ENCODE peak calls at places on chromosomes 3 and 15, in six cellular contexts. E is tibial nerve, H is PC-3, F is coronary artery, M is left ventricle myocardium inferior, Y is neural crest cell. Q is an unnamed sample.

GRCh38 chr15:68330911-68331310 is 53.4 kb downstream of the FEM1B start:
- DNase-seq in H (no peak), E (no peak), M (no peak), F (no peak), Y (no peak), Q (no peak)

GRCh38 chr3:29183346-29184087 is 97.4 kb upstream of the RBMS3 start:
- DNase-seq in F (no peak), Y (no peak), E (no peak), H (no peak), M (no peak), Q (peak)

GRCh38 chr3:194827486-194827885 is 141.8 kb downstream of the FAM43A start:
- DNase-seq in F (no peak), Y (no peak), H (no peak), M (no peak), E (no peak), Q (no peak)

GRCh38 chr15:75712668-75713337 is at the start of gene CSPG4:
- DNase-seq in F (no peak), Y (peak), H (peak), M (peak), E (peak), Q (peak)

GRCh38 chr3:55556622-55557531 is 69.8 kb upstream of the WNT5A start:
- DNase-seq in F (no peak), E (no peak), H (peak), Y (no peak), M (no peak), Q (peak)

GRCh38 chr15:42679285-42680141 is 57.4 kb downstream of the CDAN1 start:
- DNase-seq in F (no peak), Y (no peak), H (peak), E (no peak), M (no peak), Q (peak)

GRCh38 chr3:48038971-48039481 is 22.8 kb upstream of the MAP4 start:
- DNase-seq in F (no peak), H (no peak), E (no peak), M (no peak), Y (no peak), Q (no peak)

GRCh38 chr3:150779402-150779858 is 16.5 kb upstream of the SIAH2 start:
- DNase-seq in M (peak), H (no peak), E (no peak), F (no peak), Y (no peak), Q (no peak)

GRCh38 chr15:34737379-34737928 is 17.3 kb downstream of the GJD2 start:
- DNase-seq in H (no peak), Y (no peak), M (no peak), E (no peak), F (no peak), Q (peak)

GRCh38 chr3:143763568-143764162 is 84.6 kb downstream of the SLC9A9 start:
- DNase-seq in E (no peak), H (peak), Y (no peak), F (no peak), M (no peak), Q (peak)
- TF ChIP-seq CTCF in E (peak), H (peak), Y (peak), F (no peak), M (peak), Q (peak)

DNA sequence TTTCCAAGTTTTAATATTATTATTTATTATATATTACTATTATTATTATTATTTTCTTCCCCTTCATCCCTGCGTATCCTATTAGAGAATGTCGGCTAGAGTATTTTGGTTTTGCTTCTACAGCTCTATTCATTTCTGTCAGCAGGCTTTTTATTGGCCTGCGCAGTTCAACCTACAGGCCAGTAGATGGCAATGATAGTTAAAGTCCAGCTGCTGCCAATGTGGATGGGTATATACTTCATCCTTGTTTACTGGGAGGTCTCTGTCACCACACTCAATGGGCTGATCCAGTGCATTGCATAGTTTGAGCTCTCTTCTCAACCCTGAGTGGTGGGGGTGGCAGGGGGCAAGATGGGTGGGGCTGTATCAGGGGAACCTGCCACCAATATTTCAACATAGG is 799.8 kb downstream of the NSUN3 start:
- DNase-seq in E (no peak), Y (peak), M (no peak), F (peak), H (peak), Q (peak)
- TF ChIP-seq CTCF in E (no peak), Y (peak), M (peak), F (no peak), H (peak), Q (peak)

GRCh38 chr15:55829826-55830225 is 86.9 kb upstream of the PRTG start:
- DNase-seq in F (no peak), M (no peak), E (no peak), H (no peak), Y (no peak), Q (peak)
- TF ChIP-seq CTCF in F (no peak), M (no peak), E (no peak), H (no peak), Y (no peak), Q (no peak)

GRCh38 chr3:69020424-69020823 is 6.9 kb upstream of the EOGT start:
- DNase-seq in E (no peak), H (peak), F (no peak), Y (no peak), M (no peak), Q (no peak)
- TF ChIP-seq CTCF in E (no peak), H (peak), F (no peak), Y (peak), M (peak), Q (peak)

GRCh38 chr3:166125179-166125578 is 288.0 kb upstream of the BCHE start:
- DNase-seq in E (no peak), M (no peak), F (no peak), H (no peak), Y (no peak), Q (no peak)
- TF ChIP-seq CTCF in E (no peak), M (no peak), F (no peak), H (no peak), Y (no peak), Q (no peak)

DNA sequence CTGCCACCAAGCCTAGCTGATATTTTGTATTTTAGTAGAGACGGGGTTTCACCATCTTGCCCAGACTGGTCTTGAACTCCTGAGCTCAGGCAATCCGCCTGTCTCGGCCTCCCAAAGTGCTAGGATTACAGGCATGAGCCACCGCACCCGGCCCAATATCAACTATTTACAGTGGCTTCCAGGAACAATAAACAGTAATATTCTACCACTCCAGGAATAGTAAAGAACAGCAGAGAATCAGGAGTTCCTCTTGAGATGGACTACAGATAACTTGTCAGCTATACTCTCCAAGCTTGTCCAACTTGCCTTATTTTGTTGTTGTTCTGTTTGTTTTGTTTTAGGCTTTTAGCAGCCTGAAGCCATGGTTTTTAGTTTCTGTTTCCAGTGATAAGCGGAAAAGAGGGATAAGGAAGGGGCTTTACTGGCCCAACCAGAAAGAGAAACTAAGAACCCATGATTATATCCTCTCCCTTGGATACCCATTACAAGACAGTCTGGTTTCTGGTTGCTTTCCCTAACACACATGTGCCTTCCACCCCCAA is 36.8 kb downstream of the ARHGEF3 start:
- DNase-seq in Y (no peak), F (no peak), M (no peak), E (no peak), H (no peak), Q (no peak)
- TF ChIP-seq CTCF in Y (no peak), F (no peak), M (no peak), E (no peak), H (no peak), Q (no peak)

GRCh38 chr3:105365536-105366301 is 990 bp upstream of the ALCAM start:
- DNase-seq in F (no peak), H (no peak), M (no peak), Y (no peak), E (no peak), Q (peak)

GRCh38 chr3:105367406-105368213 is 901 bp downstream of the ALCAM start:
- DNase-seq in M (peak), Y (peak), H (peak), F (peak), E (peak), Q (peak)

GRCh38 chr3:105367063-105367405 is 325 bp downstream of the ALCAM start:
- DNase-seq in M (no peak), E (no peak), Y (peak), H (peak), F (peak), Q (peak)

GRCh38 chr3:105365171-105365535 is 1.6 kb upstream of the ALCAM start:
- DNase-seq in E (no peak), M (no peak), Y (no peak), H (peak), F (no peak), Q (peak)

GRCh38 chr3:105366302-105367062 is at the start of gene ALCAM:
- DNase-seq in M (peak), E (peak), H (peak), F (peak), Y (peak), Q (peak)
- TF ChIP-seq CTCF in M (peak), E (peak), H (peak), F (peak), Y (peak), Q (peak)

Q was measured in epithelial cell of esophagus.